ENCODE peak calls at places on chromosomes 7 and 10, in seven cellular contexts. One of them, this sample, is unnamed.

GRCh38 chr10:43123361-43124093 is 14.7 kb upstream of the CSGALNACT2 start:
- DNase-seq in breast epithelium: no peak
- DNase-seq in GM23338: no peak
- DNase-seq in GM12878: no peak
- DNase-seq in prostate gland: no peak
- DNase-seq in transverse colon: peak; percentile 5
- DNase-seq in stomach: peak; percentile 18
- DNase-seq in this sample: no peak

GRCh38 chr7:20310963-20311742 is 19.5 kb upstream of the ITGB8 start:
- DNase-seq in stomach: no peak
- DNase-seq in transverse colon: no peak
- DNase-seq in prostate gland: no peak
- DNase-seq in GM12878: peak; percentile 61
- DNase-seq in breast epithelium: no peak
- DNase-seq in GM23338: peak; percentile 42
- DNase-seq in this sample: no peak

GRCh38 chr7:77425151-77426051 is 9.3 kb upstream of the GSAP start:
- DNase-seq in breast epithelium: no peak
- DNase-seq in prostate gland: no peak
- DNase-seq in GM12878: no peak
- DNase-seq in transverse colon: no peak
- DNase-seq in GM23338: peak; percentile 73
- DNase-seq in stomach: no peak
- DNase-seq in this sample: no peak

GRCh38 chr10:101489355-101489754 is 98.7 kb downstream of the POLL start:
- DNase-seq in prostate gland: no peak
- DNase-seq in GM12878: no peak
- DNase-seq in breast epithelium: no peak
- DNase-seq in stomach: no peak
- DNase-seq in transverse colon: no peak
- DNase-seq in GM23338: no peak
- DNase-seq in this sample: no peak

GRCh38 chr10:48533540-48533939 is 71.3 kb downstream of the ARHGAP22 start:
- DNase-seq in GM23338: no peak
- DNase-seq in breast epithelium: no peak
- DNase-seq in transverse colon: no peak
- DNase-seq in GM12878: no peak
- DNase-seq in prostate gland: no peak
- DNase-seq in stomach: no peak
- DNase-seq in this sample: no peak

GRCh38 chr10:122239578-122240257 is 31.4 kb upstream of the BTBD16 start:
- DNase-seq in stomach: no peak
- DNase-seq in prostate gland: no peak
- DNase-seq in breast epithelium: no peak
- DNase-seq in GM23338: peak; percentile 16
- DNase-seq in GM12878: no peak
- DNase-seq in transverse colon: no peak
- DNase-seq in this sample: no peak

GRCh38 chr10:119131512-119132240 is 27.8 kb downstream of the DENND10 start:
- DNase-seq in stomach: no peak
- DNase-seq in prostate gland: no peak
- DNase-seq in GM12878: peak; percentile 45
- DNase-seq in transverse colon: no peak
- DNase-seq in breast epithelium: no peak
- DNase-seq in GM23338: no peak
- DNase-seq in this sample: no peak

GRCh38 chr10:124612611-124613498 is 131.3 kb downstream of the FAM53B start:
- DNase-seq in GM12878: no peak
- DNase-seq in breast epithelium: no peak
- DNase-seq in stomach: no peak
- DNase-seq in transverse colon: no peak
- DNase-seq in prostate gland: no peak
- DNase-seq in GM23338: peak; percentile 66
- DNase-seq in this sample: no peak

GRCh38 chr7:127751062-127751722 is 99.2 kb downstream of the SND1 start:
- DNase-seq in GM23338: peak; percentile 20
- DNase-seq in prostate gland: no peak
- DNase-seq in breast epithelium: no peak
- DNase-seq in transverse colon: no peak
- DNase-seq in GM12878: no peak
- DNase-seq in stomach: no peak
- DNase-seq in this sample: no peak

GRCh38 chr7:156582591-156583123 is 57.9 kb upstream of the RNF32 start:
- DNase-seq in GM12878: no peak
- DNase-seq in breast epithelium: no peak
- DNase-seq in transverse colon: no peak
- DNase-seq in GM23338: no peak
- DNase-seq in stomach: no peak
- DNase-seq in prostate gland: no peak
- DNase-seq in this sample: no peak

GRCh38 chr10:45150997-45151396 is 150.3 kb downstream of the ZNF22 start:
- DNase-seq in prostate gland: no peak
- DNase-seq in breast epithelium: no peak
- DNase-seq in stomach: no peak
- DNase-seq in GM12878: no peak
- DNase-seq in GM23338: no peak
- DNase-seq in transverse colon: no peak
- DNase-seq in this sample: no peak

GRCh38 chr7:43332193-43332796 is 219.8 kb downstream of the HECW1 start:
- DNase-seq in breast epithelium: no peak
- DNase-seq in transverse colon: no peak
- DNase-seq in stomach: no peak
- DNase-seq in prostate gland: no peak
- DNase-seq in GM12878: no peak
- DNase-seq in GM23338: no peak
- DNase-seq in this sample: no peak

GRCh38 chr10:74586088-74586585 is 240.3 kb upstream of the KAT6B start:
- DNase-seq in GM12878: peak; percentile 73
- DNase-seq in stomach: no peak
- DNase-seq in breast epithelium: no peak
- DNase-seq in prostate gland: peak; percentile 20
- DNase-seq in transverse colon: no peak
- DNase-seq in GM23338: no peak
- DNase-seq in this sample: no peak

GRCh38 chr10:21134645-21135395 is 237.7 kb upstream of the NEBL start:
- DNase-seq in GM23338: no peak
- DNase-seq in stomach: no peak
- DNase-seq in breast epithelium: no peak
- DNase-seq in GM12878: no peak
- DNase-seq in transverse colon: no peak
- DNase-seq in prostate gland: no peak
- DNase-seq in this sample: no peak

GRCh38 chr10:15954188-15954587 is 93.9 kb upstream of the MINDY3 start:
- DNase-seq in GM23338: no peak
- DNase-seq in stomach: no peak
- DNase-seq in GM12878: no peak
- DNase-seq in breast epithelium: no peak
- DNase-seq in transverse colon: no peak
- DNase-seq in prostate gland: no peak
- DNase-seq in this sample: no peak

GRCh38 chr10:63116452-63117072 is 16.6 kb upstream of the NRBF2 start:
- DNase-seq in transverse colon: no peak
- DNase-seq in breast epithelium: no peak
- DNase-seq in GM23338: no peak
- DNase-seq in GM12878: no peak
- DNase-seq in stomach: no peak
- DNase-seq in prostate gland: no peak
- DNase-seq in this sample: no peak

GRCh38 chr10:63110940-63111339 is 22.2 kb upstream of the NRBF2 start:
- DNase-seq in GM12878: no peak
- DNase-seq in breast epithelium: no peak
- DNase-seq in transverse colon: no peak
- DNase-seq in prostate gland: no peak
- DNase-seq in stomach: no peak
- DNase-seq in GM23338: no peak
- DNase-seq in this sample: no peak

GRCh38 chr10:63115732-63116383 is 17.3 kb upstream of the NRBF2 start:
- DNase-seq in GM23338: no peak
- DNase-seq in prostate gland: peak; percentile 72
- DNase-seq in GM12878: no peak
- DNase-seq in transverse colon: peak; percentile 46
- DNase-seq in breast epithelium: peak; percentile 75
- DNase-seq in stomach: peak; percentile 32
- DNase-seq in this sample: no peak

DNA sequence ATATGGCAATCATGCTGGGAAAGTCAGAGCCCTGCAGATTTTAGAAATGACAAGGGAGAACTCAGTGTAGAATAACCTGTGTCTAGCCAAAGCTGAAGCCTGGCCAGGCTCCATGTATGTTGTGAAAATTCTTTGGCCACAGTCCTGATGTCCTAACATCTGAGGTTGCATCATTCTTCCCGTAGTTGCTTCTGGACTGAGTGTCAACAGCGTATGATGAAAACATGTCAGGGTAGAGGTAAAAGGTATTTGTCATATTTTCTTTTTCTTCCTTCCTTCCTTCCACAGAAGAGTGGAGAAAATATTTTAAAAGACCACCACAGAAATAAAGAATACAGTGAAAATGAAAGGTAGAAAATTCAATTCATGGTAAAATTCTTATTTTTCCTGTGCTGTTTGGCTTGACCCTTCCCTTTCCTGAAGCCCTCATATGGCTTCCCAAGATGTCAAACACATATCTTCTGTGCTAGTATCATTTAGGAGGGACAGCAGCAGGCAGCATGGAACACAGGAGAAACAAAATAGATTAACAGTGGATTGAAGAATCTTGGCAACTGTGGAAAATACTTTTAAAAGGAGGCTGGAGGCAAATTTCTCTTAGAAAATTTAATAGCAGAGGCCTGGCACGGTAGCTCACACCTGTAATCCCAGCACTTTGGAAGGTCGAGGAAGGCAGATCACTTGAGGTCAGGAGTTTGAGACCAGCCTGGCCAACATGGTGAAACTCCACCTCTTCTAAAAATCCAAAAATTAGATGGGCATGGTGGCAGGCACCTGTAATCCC is 18.9 kb upstream of the NRBF2 start:
- DNase-seq in transverse colon: peak; percentile 63
- DNase-seq in prostate gland: peak; percentile 82
- DNase-seq in GM23338: no peak
- DNase-seq in breast epithelium: peak; percentile 81
- DNase-seq in GM12878: no peak
- DNase-seq in stomach: peak; percentile 46
- DNase-seq in this sample: peak; percentile 93
- TF ChIP-seq POLR2AphosphoS5 in transverse colon: peak; percentile 83
- TF ChIP-seq POLR2AphosphoS5 in prostate gland: peak; percentile 96
- TF ChIP-seq POLR2AphosphoS5 in GM23338: no peak
- TF ChIP-seq POLR2AphosphoS5 in breast epithelium: peak; percentile 98
- TF ChIP-seq POLR2AphosphoS5 in GM12878: no peak
- TF ChIP-seq POLR2AphosphoS5 in stomach: peak; percentile 96
- TF ChIP-seq POLR2AphosphoS5 in this sample: peak; percentile 90

GRCh38 chr10:96279219-96279641 is 7.9 kb upstream of the BLNK start:
- DNase-seq in prostate gland: no peak
- DNase-seq in breast epithelium: no peak
- DNase-seq in stomach: no peak
- DNase-seq in GM12878: no peak
- DNase-seq in GM23338: peak; percentile 42
- DNase-seq in transverse colon: no peak
- DNase-seq in this sample: no peak
- TF ChIP-seq CTCF in prostate gland: no peak
- TF ChIP-seq CTCF in breast epithelium: no peak
- TF ChIP-seq CTCF in stomach: no peak
- TF ChIP-seq CTCF in GM12878: no peak
- TF ChIP-seq CTCF in GM23338: no peak
- TF ChIP-seq CTCF in transverse colon: no peak
- TF ChIP-seq CTCF in this sample: no peak

DNA sequence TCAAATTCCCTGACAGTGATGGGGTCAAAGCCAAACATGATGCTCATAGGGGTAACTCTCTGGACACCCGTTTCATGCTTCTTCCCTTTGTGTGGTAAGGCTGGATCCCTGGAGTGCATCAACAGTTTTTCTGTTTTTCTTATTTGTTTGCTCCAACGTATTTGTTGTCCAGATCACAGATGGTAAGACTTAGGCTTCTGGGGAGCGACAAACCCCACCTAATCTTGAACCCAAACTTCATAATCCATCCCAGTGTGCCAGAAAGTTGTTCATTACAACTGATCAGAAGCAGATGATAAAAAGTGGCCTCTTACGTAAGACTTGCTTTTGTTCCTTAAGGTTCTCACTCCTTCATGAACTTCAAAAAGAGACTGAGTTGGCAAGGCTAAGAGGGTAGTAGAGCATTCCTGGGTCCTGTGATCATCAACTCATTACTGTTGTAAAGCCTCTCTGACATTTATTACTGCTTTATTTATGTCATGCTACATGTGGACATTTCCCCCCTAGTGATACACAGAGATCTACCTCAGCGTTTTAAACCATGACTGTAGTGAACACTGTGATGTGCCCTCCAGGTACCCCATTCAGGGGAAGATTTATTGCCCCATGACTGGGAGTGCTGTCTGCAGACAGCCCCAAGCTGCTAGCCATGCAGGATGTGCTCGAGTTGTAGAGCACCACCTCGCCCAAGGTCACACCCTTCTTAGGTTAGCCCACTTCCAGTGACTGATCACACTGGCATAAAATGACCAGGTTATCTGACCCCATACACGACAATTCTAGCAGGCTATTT is 125.5 kb downstream of the CCDC71L start:
- DNase-seq in prostate gland: no peak
- DNase-seq in transverse colon: no peak
- DNase-seq in breast epithelium: no peak
- DNase-seq in stomach: no peak
- DNase-seq in GM12878: no peak
- DNase-seq in GM23338: no peak
- DNase-seq in this sample: peak; percentile 62
- TF ChIP-seq POLR2AphosphoS5 in prostate gland: no peak
- TF ChIP-seq POLR2AphosphoS5 in transverse colon: no peak
- TF ChIP-seq POLR2AphosphoS5 in breast epithelium: peak; percentile 44
- TF ChIP-seq POLR2AphosphoS5 in stomach: no peak
- TF ChIP-seq POLR2AphosphoS5 in GM12878: no peak
- TF ChIP-seq POLR2AphosphoS5 in GM23338: no peak
- TF ChIP-seq POLR2AphosphoS5 in this sample: no peak

GRCh38 chr10:88385601-88386203 is 197.4 kb downstream of the RNLS start:
- DNase-seq in stomach: peak; percentile 89
- DNase-seq in GM12878: peak; percentile 94
- DNase-seq in breast epithelium: peak; percentile 52
- DNase-seq in GM23338: no peak
- DNase-seq in transverse colon: peak; percentile 92
- DNase-seq in prostate gland: peak; percentile 17
- DNase-seq in this sample: no peak
- TF ChIP-seq CTCF in stomach: no peak
- TF ChIP-seq CTCF in GM12878: no peak
- TF ChIP-seq CTCF in breast epithelium: no peak
- TF ChIP-seq CTCF in GM23338: no peak
- TF ChIP-seq CTCF in transverse colon: peak; percentile 47
- TF ChIP-seq CTCF in prostate gland: no peak
- TF ChIP-seq CTCF in this sample: no peak

GRCh38 chr10:112332022-112332421 is 41.9 kb upstream of the ACSL5 start:
- DNase-seq in prostate gland: no peak
- DNase-seq in stomach: no peak
- DNase-seq in breast epithelium: no peak
- DNase-seq in GM23338: no peak
- DNase-seq in transverse colon: no peak
- DNase-seq in GM12878: no peak
- DNase-seq in this sample: no peak
- TF ChIP-seq POLR2AphosphoS5 in prostate gland: no peak
- TF ChIP-seq POLR2AphosphoS5 in stomach: no peak
- TF ChIP-seq POLR2AphosphoS5 in breast epithelium: no peak
- TF ChIP-seq POLR2AphosphoS5 in GM23338: no peak
- TF ChIP-seq POLR2AphosphoS5 in transverse colon: no peak
- TF ChIP-seq POLR2AphosphoS5 in GM12878: no peak
- TF ChIP-seq POLR2AphosphoS5 in this sample: no peak